ENCODE peak calls at places on chromosome 14, in seven cellular contexts. V is A549, B is stomach, K is transverse colon, P is HepG2, S is suprapubic skin, G is upper lobe of left lung. T is an unnamed sample. For H3K4me1, the result is how much of the 10 kb centered on the place peaks cover.

GRCh38 chr14:51182166-51182565 is 57.9 kb upstream of the TMX1 start:
- DNase-seq in V (no peak), S (no peak), B (no peak), K (no peak), P (no peak), G (no peak), T (no peak)

GRCh38 chr14:52013984-52014600 is 24.7 kb downstream of the RTRAF start:
- DNase-seq in S (no peak), P (no peak), B (no peak), G (peak), K (no peak), V (peak), T (no peak)

GRCh38 chr14:106208794-106209193 is 682.4 kb downstream of the TMEM121 start:
- DNase-seq in V (no peak), K (no peak), P (no peak), B (no peak), S (no peak), G (no peak), T (no peak)

GRCh38 chr14:103500148-103500990 is 22.3 kb downstream of the CKB start:
- DNase-seq in G (peak), B (peak), P (peak), S (peak), V (no peak), K (peak), T (peak)

GRCh38 chr14:76152333-76152681 is 585 bp downstream of the GPATCH2L start:
- DNase-seq in B (peak), V (peak), S (peak), K (peak), G (peak), P (peak), T (peak)

GRCh38 chr14:52694761-52695480 is 437 bp downstream of the ERO1A start:
- DNase-seq in P (peak), V (no peak), G (no peak), K (peak), B (peak), S (no peak), T (no peak)

GRCh38 chr14:22221508-22221907 is 367.5 kb downstream of the DAD1 start:
- DNase-seq in B (no peak), G (no peak), P (peak), K (no peak), S (no peak), V (peak), T (no peak)

GRCh38 chr14:76389841-76390240 is 13.9 kb downstream of the ESRRB start:
- DNase-seq in G (no peak), V (no peak), S (no peak), P (no peak), K (no peak), B (no peak), T (no peak)

GRCh38 chr14:60197629-60198318 is 32.6 kb upstream of the DHRS7 start:
- DNase-seq in G (no peak), V (no peak), S (no peak), P (no peak), B (no peak), K (no peak), T (no peak)

GRCh38 chr14:103543721-103544626 is 15.0 kb downstream of the TRMT61A start:
- DNase-seq in V (no peak), P (no peak), G (peak), S (no peak), B (no peak), K (peak), T (peak)

GRCh38 chr14:33563492-33563891 is 387.4 kb downstream of the EGLN3 start:
- DNase-seq in P (no peak), V (no peak), S (no peak), G (no peak), K (no peak), B (no peak), T (no peak)

GRCh38 chr14:88228519-88229236 is 94.4 kb downstream of the KCNK10 start:
- DNase-seq in P (no peak), V (no peak), K (no peak), S (no peak), G (no peak), B (no peak), T (no peak)

GRCh38 chr14:101137234-101137633 is 233.7 kb upstream of the RTL1 start:
- DNase-seq in P (no peak), G (no peak), K (no peak), V (no peak), S (peak), B (no peak), T (no peak)

GRCh38 chr14:77544571-77544970 is 46.0 kb upstream of the ISM2 start:
- DNase-seq in S (no peak), G (no peak), P (no peak), V (no peak), B (no peak), K (no peak), T (no peak)

GRCh38 chr14:55285048-55285652 is 13.9 kb downstream of the FBXO34 start:
- DNase-seq in B (no peak), V (no peak), P (no peak), S (no peak), G (no peak), K (no peak), T (no peak)

GRCh38 chr14:21467620-21468019 is 9.1 kb downstream of the RAB2B start:
- DNase-seq in G (no peak), S (no peak), V (no peak), B (no peak), K (no peak), P (no peak), T (no peak)

GRCh38 chr14:37992489-37992888 is 215.2 kb upstream of the SSTR1 start:
- DNase-seq in G (no peak), S (no peak), B (no peak), K (no peak), P (no peak), V (no peak), T (no peak)

GRCh38 chr14:61466249-61466904 is 145.0 kb downstream of the PRKCH start:
- DNase-seq in V (peak), K (peak), S (no peak), B (no peak), P (peak), G (peak), T (peak)

GRCh38 chr14:37480446-37481290 is 114.4 kb downstream of the FOXA1 start:
- DNase-seq in V (no peak), P (peak), S (no peak), K (no peak), G (no peak), B (no peak), T (no peak)

GRCh38 chr14:78143489-78144145 is 26.6 kb upstream of the NRXN3 start:
- DNase-seq in B (no peak), V (peak), S (no peak), K (no peak), G (no peak), P (no peak), T (no peak)

DNA sequence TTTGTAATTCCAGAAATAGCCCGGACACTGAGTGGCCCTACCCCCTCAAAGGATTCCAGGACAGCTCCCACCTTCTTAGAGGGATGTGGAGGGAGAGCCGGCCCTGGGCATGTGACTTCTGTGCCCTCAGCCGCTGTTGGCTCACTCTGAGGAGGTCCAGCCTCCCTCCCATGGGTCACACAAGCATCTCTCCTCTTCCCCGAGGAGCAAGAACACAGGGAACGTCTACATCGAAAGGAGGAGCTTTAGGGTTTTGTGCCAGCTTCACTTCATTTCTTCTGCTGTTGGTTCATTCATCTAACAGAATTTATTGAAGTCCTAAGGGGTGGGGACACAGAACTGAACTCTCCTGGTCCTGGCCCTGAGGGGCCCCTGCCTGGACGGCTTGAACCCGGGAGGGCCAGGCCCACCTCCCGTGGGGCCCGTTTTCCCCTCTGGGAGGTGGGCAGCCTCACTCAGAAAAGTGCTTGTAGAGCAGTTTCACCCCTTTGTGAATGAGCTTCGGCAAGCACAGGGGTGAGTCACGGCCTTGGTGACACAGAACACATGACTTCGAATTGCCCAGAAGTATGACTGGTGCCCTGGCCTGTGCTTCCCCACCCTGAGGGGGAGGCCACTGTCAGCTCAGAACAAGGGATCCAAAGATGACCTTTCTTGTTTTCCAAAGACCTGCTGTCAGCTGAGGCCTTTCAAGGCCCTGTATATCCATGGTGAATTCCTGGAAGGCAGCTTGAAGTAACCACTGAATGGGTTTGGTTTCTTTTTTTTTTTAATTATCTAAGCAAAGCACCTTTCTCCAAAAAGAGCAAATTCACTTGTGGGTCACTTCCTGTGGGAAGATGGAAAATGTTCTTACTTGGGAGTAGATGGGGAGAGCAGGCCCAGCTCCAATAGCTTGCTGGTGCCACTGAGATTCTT is 39.2 kb downstream of the NFKBIA start:
- DNase-seq in G (peak), P (peak), K (peak), B (peak), V (peak), S (no peak), T (peak)
- TF ChIP-seq EP300 in G (no peak), P (peak), K (no peak), B (no peak), V (no peak), S (no peak), T (peak)

GRCh38 chr14:91258876-91259275 is 14.4 kb upstream of the GPR68 start:
- DNase-seq in V (no peak), G (no peak), S (no peak), P (no peak), K (no peak), B (no peak), T (no peak)
- TF ChIP-seq POLR2A in V (no peak), G (no peak), S (no peak), P (no peak), K (no peak), B (no peak), T (no peak)

DNA sequence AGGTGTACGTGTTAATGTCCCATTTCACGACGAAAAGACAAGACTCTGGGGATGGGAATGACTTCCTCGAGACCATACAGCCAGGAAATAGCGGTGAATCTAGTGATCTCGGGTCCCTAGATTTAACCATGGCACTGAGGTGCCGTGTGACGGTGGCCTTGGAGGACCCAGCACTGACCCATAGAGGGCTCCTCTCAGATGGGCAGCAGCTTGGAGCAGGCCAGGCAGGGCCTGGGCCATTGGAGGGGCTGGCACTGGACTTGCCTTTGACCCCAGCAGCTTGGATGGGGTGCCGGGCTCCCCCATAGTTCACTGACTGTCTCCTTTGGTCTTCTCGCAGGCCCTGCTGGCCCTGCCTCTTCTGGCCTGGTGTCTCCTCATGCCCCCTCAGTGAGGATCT is 5.4 kb downstream of the TCL1B start:
- DNase-seq in K (no peak), P (no peak), G (no peak), V (no peak), S (peak), B (no peak), T (no peak)
- H3K4me1 ChIP-seq in K (under half), P (under half), G (under half), V (under half), S (under half), B (under half), T (under half)

GRCh38 chr14:66468778-66469367 is 17.3 kb upstream of the CCDC196 start:
- DNase-seq in B (no peak), G (no peak), P (no peak), K (no peak), V (no peak), S (no peak), T (no peak)
- TF ChIP-seq EP300 in B (no peak), G (no peak), P (no peak), K (no peak), V (no peak), S (no peak), T (no peak)

DNA sequence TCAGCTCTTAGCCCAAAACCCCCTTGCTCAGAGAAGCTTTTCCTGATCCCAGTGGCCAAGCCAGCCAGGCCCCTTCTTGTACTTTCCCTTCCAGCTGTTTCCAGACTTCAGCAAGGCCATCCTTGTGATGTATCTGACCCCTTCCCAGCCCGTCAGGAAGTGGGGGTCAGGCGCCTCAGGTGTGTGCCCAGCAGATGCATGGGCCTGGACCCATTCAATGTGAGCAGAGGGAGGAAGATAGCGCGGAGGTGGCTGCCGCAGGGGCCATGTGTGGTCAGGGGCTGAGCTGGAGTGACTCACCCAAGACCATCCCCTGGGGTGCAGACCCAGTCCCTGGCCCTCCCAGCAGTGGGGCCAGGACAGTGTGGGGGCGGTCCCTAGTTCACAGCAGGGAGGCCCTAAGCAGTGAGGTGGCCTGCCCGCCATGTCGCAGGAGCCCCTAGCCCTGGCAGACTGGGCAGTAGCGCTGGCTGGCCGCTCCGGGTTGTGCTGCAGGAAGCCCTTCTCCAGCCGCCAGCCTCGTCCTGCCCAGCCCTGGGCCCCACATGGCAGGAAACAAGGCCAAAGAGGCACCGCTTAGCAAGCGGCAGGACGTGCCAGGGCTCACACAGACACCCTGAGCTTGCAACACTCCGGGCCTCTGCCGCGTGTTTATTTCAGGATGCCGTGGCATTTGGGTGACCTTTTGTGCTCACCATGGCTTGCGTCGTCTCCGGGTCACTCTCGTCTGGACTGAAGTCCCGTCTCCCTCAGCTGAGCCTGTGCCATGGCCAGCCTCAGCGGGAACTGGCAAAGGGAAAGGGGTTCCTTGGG is 12.0 kb downstream of the ADSS1 start:
- DNase-seq in P (peak), G (peak), S (peak), B (peak), K (peak), V (no peak), T (no peak)
- TF ChIP-seq POLR2A in P (peak), G (no peak), S (no peak), B (no peak), K (no peak), V (no peak), T (no peak)

DNA sequence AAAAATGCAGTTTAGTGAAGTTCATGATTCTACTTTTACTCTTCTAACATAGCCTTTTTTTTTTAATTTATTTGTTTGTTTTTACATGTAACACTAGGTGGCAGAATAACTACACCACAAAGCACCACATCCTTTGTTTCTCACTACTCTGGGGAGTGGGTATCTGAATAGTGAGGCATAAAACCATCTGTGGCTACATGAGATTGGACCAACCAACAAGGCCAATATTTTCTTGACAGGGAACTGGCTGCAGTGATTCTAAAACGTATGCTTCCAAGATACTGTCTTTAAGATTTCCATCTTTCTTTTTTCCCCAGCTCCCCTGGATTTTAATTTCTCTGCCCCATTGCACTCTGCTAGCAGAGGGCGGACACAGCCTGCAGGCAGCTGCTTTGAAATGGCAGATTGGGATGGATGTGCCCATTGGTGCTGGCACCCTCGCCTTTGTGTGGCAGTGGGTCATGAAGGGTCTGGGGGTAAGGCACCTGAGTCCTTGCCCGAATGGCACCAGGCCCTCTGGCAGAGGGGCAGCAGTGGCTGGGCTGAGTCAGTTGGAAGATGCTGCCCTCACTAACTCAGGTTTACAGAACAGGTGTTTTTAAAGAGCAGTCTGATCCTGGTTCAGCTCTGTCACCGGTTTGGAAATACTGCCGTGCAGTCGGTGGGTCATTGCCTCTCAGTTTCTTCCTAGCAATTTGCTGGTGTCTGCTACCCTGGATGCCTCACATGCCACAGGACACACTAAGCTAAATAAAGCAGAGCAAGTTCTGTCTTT is 429.1 kb downstream of the RAD51B start:
- DNase-seq in B (no peak), V (peak), P (peak), K (no peak), G (peak), S (no peak), T (peak)
- H3K4me1 ChIP-seq in B (half or more), V (half or more), P (half or more), K (half or more), G (half or more), S (half or more), T (under half)

GRCh38 chr14:65810326-65810725 is 397.8 kb downstream of the FUT8 start:
- DNase-seq in B (no peak), K (no peak), V (no peak), P (no peak), G (no peak), S (no peak), T (no peak)
- TF ChIP-seq EP300 in B (no peak), K (no peak), V (no peak), P (no peak), G (no peak), S (no peak), T (no peak)

DNA sequence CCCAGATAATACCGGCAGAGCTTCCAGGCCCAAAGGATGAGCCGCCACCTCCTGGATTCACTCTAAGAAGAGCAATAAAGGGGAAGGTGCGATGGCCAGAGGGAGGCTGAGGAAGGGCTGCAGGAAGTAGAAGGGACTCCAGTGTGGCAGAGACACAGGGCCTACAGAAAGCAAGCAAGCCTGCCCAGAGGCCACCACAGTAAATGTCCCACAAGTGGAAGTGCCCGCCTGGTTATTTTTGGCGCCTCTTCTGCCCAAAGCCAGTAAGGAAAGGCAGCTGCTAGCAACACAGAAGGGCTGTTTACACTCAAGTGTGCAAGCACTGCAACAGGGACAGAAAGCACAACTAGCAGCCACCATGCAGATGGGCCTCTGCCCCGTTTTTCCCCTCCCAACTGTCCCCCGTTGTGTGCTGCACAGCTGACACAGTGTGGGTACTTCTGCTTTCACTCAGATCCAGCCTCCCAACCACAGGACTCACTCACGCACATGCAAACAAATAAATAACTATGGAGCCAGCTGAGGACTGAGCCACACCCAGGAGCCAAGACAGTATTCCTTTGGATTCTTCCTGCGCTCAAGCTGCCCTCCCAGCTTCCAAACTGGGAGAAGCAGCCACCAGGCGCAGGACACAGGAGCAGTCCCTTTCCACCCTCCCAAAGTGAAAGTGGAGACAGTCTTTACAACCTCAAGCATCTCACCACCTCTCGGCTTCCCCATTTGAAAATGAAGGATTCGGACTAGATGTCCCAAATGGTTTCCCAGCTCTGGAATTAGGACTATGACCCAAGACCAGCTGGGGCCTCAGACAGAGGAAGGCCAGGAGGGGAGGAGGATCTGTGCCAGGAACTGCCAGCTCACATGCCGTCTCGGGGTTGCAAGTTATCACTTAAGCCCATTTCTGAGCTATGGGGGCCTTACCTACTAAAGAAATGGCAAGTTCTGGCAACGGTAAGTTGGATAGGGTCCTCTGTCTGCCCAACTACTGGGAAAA is 40.0 kb upstream of the PNMA1 start:
- DNase-seq in B (no peak), P (no peak), V (no peak), G (no peak), S (no peak), K (peak), T (no peak)
- TF ChIP-seq POLR2A in B (no peak), P (no peak), V (no peak), G (no peak), S (no peak), K (no peak), T (no peak)